ENCODE peak calls at places on chromosome 9, in ten cellular contexts. F is CD8-positive, alpha-beta memory T cell; R is foreskin fibroblast; W is occipital lobe; Z is fibroblast of lung; L is GM03348; Q is body of pancreas; T is activated CD8-positive, alpha-beta memory T cell treated with anti-CD3 and anti-CD28 coated beads for 1 hour; J is H54; X is aorta. D is an unnamed sample.

GRCh38 chr9:16611969-16612368 is 258.5 kb downstream of the BNC2 start:
- DNase-seq in F (no peak), R (peak; percentile 87), W (no peak), Z (peak; percentile 29), L (peak; percentile 72), Q (no peak), T (no peak), J (no peak), X (no peak), D (no peak)

GRCh38 chr9:98890256-98890655 is 53.5 kb upstream of the COL15A1 start:
- DNase-seq in F (no peak), R (no peak), W (no peak), Z (no peak), L (no peak), Q (peak; percentile 84), T (no peak), J (no peak), X (peak; percentile 46), D (no peak)

GRCh38 chr9:82273121-82273520 is 284.5 kb downstream of the SPATA31D1 start:
- DNase-seq in F (no peak), R (peak; percentile 78), W (no peak), Z (peak; percentile 71), L (no peak), Q (no peak), T (no peak), J (no peak), X (no peak), D (no peak)

GRCh38 chr9:114302727-114303126 is 20.2 kb upstream of the ORM1 start:
- DNase-seq in F (no peak), R (no peak), W (no peak), Z (no peak), L (no peak), Q (no peak), T (no peak), J (no peak), X (no peak), D (no peak)

GRCh38 chr9:133556354-133556753 is 21.9 kb downstream of the ADAMTSL2 start:
- DNase-seq in F (no peak), R (no peak), W (no peak), Z (no peak), L (no peak), Q (no peak), T (no peak), J (no peak), X (no peak), D (no peak)

GRCh38 chr9:84000186-84000585 is 19.6 kb downstream of the RMI1 start:
- DNase-seq in F (no peak), R (peak; percentile 28), W (no peak), Z (peak; percentile 25), L (peak; percentile 31), Q (no peak), T (no peak), J (no peak), X (no peak), D (no peak)

GRCh38 chr9:5263568-5264218 is 32.5 kb downstream of the INSL4 start:
- DNase-seq in F (no peak), R (peak; percentile 4), W (no peak), Z (peak; percentile 13), L (peak; percentile 6), Q (peak; percentile 20), T (no peak), J (no peak), X (no peak), D (no peak)

GRCh38 chr9:107437716-107438115 is 51.9 kb downstream of the KLF4 start:
- DNase-seq in F (no peak), R (no peak), W (no peak), Z (no peak), L (no peak), Q (no peak), T (no peak), J (no peak), X (no peak), D (no peak)

GRCh38 chr9:38489057-38489456 is 64.8 kb upstream of the IGFBPL1 start:
- DNase-seq in F (no peak), R (no peak), W (no peak), Z (no peak), L (no peak), Q (no peak), T (no peak), J (no peak), X (no peak), D (no peak)

GRCh38 chr9:17871213-17871890 is 292.5 kb downstream of the SH3GL2 start:
- DNase-seq in F (no peak), R (no peak), W (no peak), Z (no peak), L (no peak), Q (no peak), T (no peak), J (no peak), X (no peak), D (no peak)

GRCh38 chr9:10633785-10634184 is 21.0 kb upstream of the PTPRD start:
- DNase-seq in F (no peak), R (no peak), W (peak; percentile 9), Z (no peak), L (no peak), Q (no peak), T (no peak), J (no peak), X (no peak), D (no peak)

GRCh38 chr9:92723801-92724323 is 40.8 kb downstream of the BICD2 start:
- DNase-seq in F (no peak), R (no peak), W (no peak), Z (no peak), L (no peak), Q (no peak), T (no peak), J (no peak), X (no peak), D (peak; percentile 65)

GRCh38 chr9:94860678-94861588 is 134.4 kb downstream of the AOPEP start:
- DNase-seq in F (peak; percentile 55), R (peak; percentile 66), W (no peak), Z (peak; percentile 100), L (peak; percentile 37), Q (no peak), T (peak; percentile 34), J (no peak), X (peak; percentile 71), D (no peak)

GRCh38 chr9:71096431-71097108 is 24.9 kb downstream of the TRPM3 start:
- DNase-seq in F (no peak), R (no peak), W (no peak), Z (no peak), L (no peak), Q (peak; percentile 68), T (no peak), J (no peak), X (no peak), D (no peak)

GRCh38 chr9:127004946-127005769 is 90.6 kb downstream of the RALGPS1 start:
- DNase-seq in F (peak; percentile 32), R (peak; percentile 22), W (no peak), Z (peak; percentile 73), L (peak; percentile 52), Q (no peak), T (peak; percentile 38), J (no peak), X (no peak), D (no peak)

GRCh38 chr9:126489604-126490593 is 123.8 kb upstream of the LMX1B start:
- DNase-seq in F (no peak), R (no peak), W (peak; percentile 71), Z (no peak), L (no peak), Q (no peak), T (no peak), J (no peak), X (peak; percentile 44), D (no peak)

GRCh38 chr9:72294952-72295351 is 70.1 kb downstream of the ZFAND5 start:
- DNase-seq in F (no peak), R (no peak), W (no peak), Z (no peak), L (no peak), Q (peak; percentile 32), T (no peak), J (no peak), X (no peak), D (no peak)

GRCh38 chr9:10793306-10793705 is 180.5 kb upstream of the PTPRD start:
- DNase-seq in F (no peak), R (no peak), W (no peak), Z (no peak), L (no peak), Q (no peak), T (no peak), J (no peak), X (no peak), D (no peak)

GRCh38 chr9:124291801-124292396 is 34.1 kb downstream of the NEK6 start:
- DNase-seq in F (no peak), R (peak; percentile 33), W (no peak), Z (no peak), L (no peak), Q (no peak), T (no peak), J (no peak), X (peak; percentile 75), D (no peak)

GRCh38 chr9:132041825-132042224 is 37.8 kb downstream of the MED27 start:
- DNase-seq in F (no peak), R (no peak), W (no peak), Z (no peak), L (no peak), Q (no peak), T (no peak), J (no peak), X (no peak), D (peak; percentile 60)

GRCh38 chr9:4226331-4227250 is 73.3 kb downstream of the GLIS3 start:
- DNase-seq in F (no peak), R (no peak), W (no peak), Z (peak; percentile 46), L (no peak), Q (no peak), T (no peak), J (no peak), X (no peak), D (no peak)

GRCh38 chr9:111794837-111795556 is at the start of gene SHOC1:
- DNase-seq in F (no peak), R (no peak), W (no peak), Z (no peak), L (no peak), Q (peak; percentile 52), T (no peak), J (no peak), X (no peak), D (no peak)

GRCh38 chr9:80185112-80185738 is 613.5 kb downstream of the TLE4 start:
- DNase-seq in F (no peak), R (no peak), W (no peak), Z (no peak), L (no peak), Q (no peak), T (no peak), J (no peak), X (no peak), D (no peak)

GRCh38 chr9:26292943-26293342 is 599.7 kb downstream of the CAAP1 start:
- DNase-seq in F (no peak), R (peak; percentile 52), W (no peak), Z (peak; percentile 81), L (peak; percentile 37), Q (no peak), T (no peak), J (peak; percentile 30), X (no peak), D (peak; percentile 4)

GRCh38 chr9:2012347-2012746 is 2.8 kb upstream of the SMARCA2 start:
- DNase-seq in F (no peak), R (no peak), W (no peak), Z (no peak), L (no peak), Q (no peak), T (no peak), J (no peak), X (no peak), D (no peak)

GRCh38 chr9:22203371-22204138 is 194.4 kb upstream of the CDKN2B start:
- DNase-seq in F (no peak), R (peak; percentile 54), W (no peak), Z (peak; percentile 39), L (no peak), Q (no peak), T (no peak), J (no peak), X (no peak), D (no peak)

GRCh38 chr9:86135374-86135773 is 36.0 kb upstream of the GOLM1 start:
- DNase-seq in F (no peak), R (no peak), W (no peak), Z (no peak), L (no peak), Q (peak; percentile 23), T (no peak), J (no peak), X (no peak), D (no peak)

GRCh38 chr9:32783168-32783891 is at the start of gene TMEM215:
- DNase-seq in F (no peak), R (no peak), W (no peak), Z (peak; percentile 13), L (no peak), Q (no peak), T (no peak), J (no peak), X (no peak), D (peak; percentile 88)